ENCODE peak calls at places on chromosomes 13 and 19, in six cellular contexts. H is foreskin fibroblast, X is upper lobe of left lung, P is A549, Z is upper lobe of right lung, V is left ventricle myocardium inferior. W is an unnamed sample.

GRCh38 chr13:68190826-68191225 is 960.7 kb upstream of the PCDH9 start:
- DNase-seq in X (no peak), V (no peak), H (no peak), P (no peak), Z (no peak), W (no peak)

GRCh38 chr13:90070362-90070761 is 1277.1 kb upstream of the MIR17HG start:
- DNase-seq in X (no peak), Z (no peak), P (no peak), V (no peak), H (peak), W (no peak)

GRCh38 chr13:78830508-78830907 is 171.6 kb upstream of the OBI1 start:
- DNase-seq in V (no peak), H (no peak), Z (no peak), X (no peak), P (no peak), W (no peak)

GRCh38 chr13:75725784-75726183 is 89.7 kb downstream of the LMO7 start:
- DNase-seq in P (no peak), Z (no peak), H (no peak), V (no peak), X (no peak), W (no peak)

GRCh38 chr19:15836595-15837398 is 21.3 kb upstream of the OR10H1 start:
- DNase-seq in X (peak), V (peak), H (peak), Z (peak), P (peak), W (peak)

GRCh38 chr13:105426454-105426853 is 1109.0 kb downstream of the EFNB2 start:
- DNase-seq in H (no peak), X (no peak), P (no peak), V (no peak), Z (no peak), W (no peak)

GRCh38 chr19:9032136-9032626 is 22.0 kb upstream of the MUC16 start:
- DNase-seq in P (no peak), Z (no peak), X (no peak), V (no peak), H (no peak), W (no peak)

GRCh38 chr13:60765700-60766411 is 368.8 kb downstream of the TDRD3 start:
- DNase-seq in Z (no peak), H (no peak), V (no peak), P (no peak), X (peak), W (no peak)

GRCh38 chr13:71320452-71320851 is 546.6 kb downstream of the DACH1 start:
- DNase-seq in X (no peak), H (peak), V (no peak), Z (no peak), P (no peak), W (peak)

GRCh38 chr19:34332027-34332786 is 32.8 kb upstream of the GPI start:
- DNase-seq in V (no peak), X (no peak), P (no peak), H (peak), Z (no peak), W (no peak)

GRCh38 chr19:16876904-16877361 is 11.9 kb upstream of the F2RL3 start:
- DNase-seq in H (no peak), X (no peak), V (no peak), P (no peak), Z (no peak), W (no peak)

GRCh38 chr13:100301418-100301817 is 212.5 kb downstream of the PCCA start:
- DNase-seq in Z (no peak), H (no peak), X (no peak), P (no peak), V (no peak), W (no peak)

GRCh38 chr13:100521912-100522490 is 66.6 kb downstream of the GGACT start:
- DNase-seq in X (no peak), Z (no peak), P (no peak), H (no peak), V (no peak), W (no peak)

GRCh38 chr19:53394974-53395839 is at the start of gene ZNF765:
- DNase-seq in Z (peak), X (peak), P (peak), V (peak), H (peak), W (peak)

GRCh38 chr19:3179739-3180293 is 1.2 kb downstream of the S1PR4 start:
- DNase-seq in P (no peak), H (no peak), V (no peak), X (no peak), Z (no peak), W (no peak)

GRCh38 chr13:42078113-42078769 is 29.8 kb downstream of the DGKH start:
- DNase-seq in X (no peak), H (no peak), V (no peak), Z (no peak), P (no peak), W (peak)

GRCh38 chr19:49340069-49340864 is 5.1 kb downstream of the CD37 start:
- DNase-seq in X (peak), V (peak), P (no peak), H (peak), Z (peak), W (no peak)

GRCh38 chr13:75226755-75227435 is 255.1 kb downstream of the TBC1D4 start:
- DNase-seq in X (peak), P (no peak), Z (no peak), H (peak), V (no peak), W (no peak)

GRCh38 chr13:30892966-30893365 is 13.1 kb upstream of the MEDAG start:
- DNase-seq in V (no peak), H (peak), Z (no peak), X (no peak), P (peak), W (no peak)

GRCh38 chr13:100491164-100491847 is 97.3 kb downstream of the GGACT start:
- DNase-seq in H (peak), Z (no peak), P (no peak), V (peak), X (peak), W (no peak)

GRCh38 chr13:105655046-105655445 is 880.4 kb downstream of the EFNB2 start:
- DNase-seq in H (peak), X (no peak), P (no peak), V (no peak), Z (no peak), W (no peak)

GRCh38 chr19:42140125-42140754 is 8.0 kb upstream of the POU2F2 start:
- DNase-seq in H (peak), X (peak), V (peak), P (no peak), Z (peak), W (no peak)

GRCh38 chr19:16076958-16077611 is 790 bp downstream of the TPM4 start:
- DNase-seq in Z (peak), V (peak), H (peak), P (no peak), X (peak), W (no peak)

GRCh38 chr13:28357846-28358496 is 137.0 kb downstream of the FLT1 start:
- DNase-seq in P (no peak), H (no peak), V (no peak), X (no peak), Z (no peak), W (no peak)

GRCh38 chr13:106139407-106139806 is 396.1 kb downstream of the EFNB2 start:
- DNase-seq in Z (no peak), P (no peak), X (no peak), H (peak), V (no peak), W (no peak)

GRCh38 chr13:32989331-32989730 is 26.9 kb upstream of the KL start:
- DNase-seq in H (peak), P (no peak), Z (no peak), X (no peak), V (no peak), W (no peak)

GRCh38 chr19:32041681-32042292 is 303.6 kb upstream of the ZNF507 start:
- DNase-seq in V (peak), Z (peak), X (peak), P (peak), H (peak), W (no peak)

GRCh38 chr13:66415444-66415843 is 814.7 kb downstream of the PCDH9 start:
- DNase-seq in V (no peak), X (no peak), Z (no peak), P (no peak), H (no peak), W (no peak)

DNA sequence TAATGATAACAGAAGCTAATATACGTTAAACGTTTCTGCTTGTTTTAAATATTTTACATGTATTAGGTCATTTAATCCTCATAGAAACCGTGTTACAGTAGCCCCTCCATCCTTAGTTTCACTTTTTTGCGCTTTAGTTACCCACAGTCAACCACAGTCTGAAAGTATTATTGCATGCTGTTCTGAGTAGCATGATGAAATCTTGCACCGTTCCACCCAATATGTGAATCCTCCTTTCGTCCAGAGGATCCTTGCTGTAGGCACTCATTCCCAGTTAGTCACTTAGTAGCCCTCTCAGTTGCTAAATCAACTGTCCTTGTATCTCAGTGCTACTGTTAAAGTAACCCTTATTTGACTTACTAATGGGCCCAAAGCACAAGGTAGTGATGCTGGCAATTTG is 257.8 kb downstream of the ENOX1 start:
- DNase-seq in X (no peak), P (no peak), H (peak), V (no peak), Z (no peak), W (no peak)
- TF ChIP-seq CTCF in X (no peak), P (no peak), H (no peak), V (no peak), Z (no peak), W (no peak)

GRCh38 chr19:35931161-35931873 is 4.9 kb upstream of the LRFN3 start:
- DNase-seq in H (peak), P (peak), X (peak), V (peak), Z (peak), W (peak)
- H3K4me3 ChIP-seq in H (peak), P (peak), X (peak), V (peak), Z (peak), W (peak)

GRCh38 chr13:93776936-93777335 is 550.3 kb downstream of the GPC6 start:
- DNase-seq in V (no peak), X (no peak), Z (no peak), P (no peak), H (peak), W (no peak)

GRCh38 chr13:93777504-93777903 is 550.9 kb downstream of the GPC6 start:
- DNase-seq in Z (no peak), P (no peak), X (no peak), H (no peak), V (no peak), W (no peak)

GRCh38 chr13:93775027-93775426 is 548.4 kb downstream of the GPC6 start:
- DNase-seq in P (no peak), H (no peak), V (no peak), X (no peak), Z (no peak), W (no peak)

GRCh38 chr13:93775507-93776108 is 549.0 kb downstream of the GPC6 start:
- DNase-seq in P (no peak), Z (no peak), X (no peak), V (no peak), H (peak), W (no peak)

GRCh38 chr13:93778548-93778947 is 551.9 kb downstream of the GPC6 start:
- DNase-seq in X (no peak), Z (no peak), P (no peak), V (no peak), H (no peak), W (no peak)
- TF ChIP-seq CTCF in X (no peak), Z (no peak), P (no peak), V (no peak), H (no peak), W (no peak)

DNA sequence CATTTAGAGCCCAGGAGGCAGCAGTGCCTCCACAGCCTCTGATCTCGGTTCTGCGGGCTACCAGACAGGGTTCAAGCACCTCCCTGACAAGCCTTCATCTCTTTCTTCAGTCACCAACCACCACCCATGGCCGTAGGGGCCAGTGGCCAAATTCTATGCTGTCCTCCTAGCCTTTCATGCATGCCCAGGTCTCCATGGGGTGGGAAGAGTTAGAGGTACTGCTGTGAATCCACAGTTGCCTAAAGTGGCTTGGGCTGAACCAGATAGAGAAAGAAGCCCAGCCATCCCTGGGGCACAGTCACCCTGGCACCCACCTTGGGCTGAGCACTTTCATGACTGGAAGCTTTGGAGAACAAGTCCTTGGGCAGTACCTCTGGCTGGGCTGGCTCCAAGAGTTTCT is 97.4 kb downstream of the ZDHHC20 start:
- DNase-seq in X (no peak), V (no peak), Z (peak), H (no peak), P (no peak), W (no peak)
- H3K4me3 ChIP-seq in X (no peak), V (no peak), Z (no peak), H (no peak), P (no peak), W (no peak)

DNA sequence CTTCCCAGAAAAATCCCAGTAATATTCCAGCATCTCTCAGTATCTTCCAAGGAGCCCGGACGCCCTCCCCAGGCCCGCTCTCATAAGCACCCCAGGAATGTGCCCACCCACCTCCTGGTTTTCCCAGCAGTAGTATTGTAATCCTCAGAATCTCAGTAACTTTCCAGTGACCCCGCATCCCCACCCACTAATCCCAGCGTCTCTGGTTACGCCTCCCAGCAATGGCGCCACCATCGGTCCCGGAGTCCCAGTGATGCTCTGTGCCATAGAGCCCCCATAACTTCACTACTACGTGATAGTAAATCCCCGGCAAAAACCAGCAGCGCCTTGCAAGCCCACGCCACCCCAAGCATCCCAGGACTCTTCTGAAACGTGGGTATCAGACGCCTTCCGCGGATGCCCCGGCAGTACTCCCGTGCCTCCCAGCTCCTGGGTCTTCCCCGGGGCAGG is 961 bp upstream of the PNPLA6 start:
- DNase-seq in H (peak), P (peak), Z (no peak), V (peak), X (peak), W (peak)
- TF ChIP-seq CTCF in H (peak), P (peak), Z (no peak), V (no peak), X (no peak), W (peak)

DNA sequence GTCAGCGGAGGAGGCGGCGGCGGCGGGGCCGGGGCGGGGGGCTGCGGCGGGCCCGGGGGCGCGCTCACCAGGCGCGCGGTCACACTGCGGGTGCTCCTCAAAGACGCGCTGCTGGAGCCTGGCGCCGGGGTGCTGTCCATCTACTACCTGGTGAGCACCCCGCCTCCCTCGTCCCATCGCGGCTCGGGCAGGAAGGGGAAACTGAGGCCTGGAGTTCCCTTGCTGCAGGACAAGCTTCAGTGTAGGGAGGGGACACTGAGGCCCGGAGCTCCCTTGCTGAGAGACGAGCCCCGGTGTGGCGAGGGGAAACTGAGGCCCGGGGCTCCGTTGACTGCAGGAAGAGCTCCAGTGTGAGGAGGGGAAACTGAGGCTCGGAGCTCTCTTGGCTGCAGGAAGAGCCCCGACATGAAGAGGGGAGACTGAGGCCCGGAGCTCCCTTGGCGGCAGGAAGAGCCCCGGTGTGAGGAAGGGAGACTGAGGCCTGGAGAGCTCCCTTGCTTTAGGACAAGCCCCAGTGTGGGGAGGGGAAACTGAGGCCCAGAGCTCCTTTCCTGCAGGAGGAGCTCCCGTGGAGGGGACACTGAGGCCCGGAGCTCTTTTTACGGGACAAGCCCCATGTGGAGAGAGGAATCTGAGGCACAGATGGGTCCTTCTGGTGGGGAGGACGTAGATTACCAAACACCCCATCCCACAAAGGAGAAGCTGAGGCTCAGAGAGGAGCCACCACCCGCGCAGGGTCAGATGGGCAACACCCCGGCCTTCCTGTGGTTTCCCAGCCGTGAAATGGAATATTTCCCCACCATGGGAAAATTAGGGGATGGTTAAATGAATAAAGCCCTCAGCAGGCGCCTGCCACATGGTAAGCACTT is 717 bp downstream of the MPND start:
- DNase-seq in X (no peak), P (no peak), H (peak), V (no peak), Z (no peak), W (no peak)
- H3K4me3 ChIP-seq in X (peak), P (peak), H (peak), V (peak), Z (peak), W (peak)

DNA sequence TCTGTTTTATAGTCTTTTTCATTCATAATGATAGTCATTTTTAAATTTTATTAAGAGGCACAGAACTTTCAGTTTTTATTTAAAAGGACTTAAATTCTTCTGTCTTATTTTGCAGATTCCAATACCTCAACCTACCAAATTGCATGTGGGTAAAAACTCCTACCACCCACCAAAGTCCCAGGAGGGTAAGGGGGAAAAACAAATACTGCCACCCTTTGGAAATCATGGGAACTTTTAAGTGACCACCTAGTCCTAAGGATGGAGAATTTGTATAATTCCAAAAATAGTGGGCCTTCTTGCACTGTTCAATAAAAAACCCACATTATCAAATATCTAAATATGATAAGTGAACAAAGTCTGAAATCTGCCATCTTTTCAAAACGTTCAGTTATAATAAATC is 9.7 kb downstream of the SUPT20H start:
- DNase-seq in H (no peak), X (no peak), V (no peak), Z (no peak), P (no peak), W (no peak)
- TF ChIP-seq CTCF in H (no peak), X (no peak), V (no peak), Z (no peak), P (no peak), W (no peak)

DNA sequence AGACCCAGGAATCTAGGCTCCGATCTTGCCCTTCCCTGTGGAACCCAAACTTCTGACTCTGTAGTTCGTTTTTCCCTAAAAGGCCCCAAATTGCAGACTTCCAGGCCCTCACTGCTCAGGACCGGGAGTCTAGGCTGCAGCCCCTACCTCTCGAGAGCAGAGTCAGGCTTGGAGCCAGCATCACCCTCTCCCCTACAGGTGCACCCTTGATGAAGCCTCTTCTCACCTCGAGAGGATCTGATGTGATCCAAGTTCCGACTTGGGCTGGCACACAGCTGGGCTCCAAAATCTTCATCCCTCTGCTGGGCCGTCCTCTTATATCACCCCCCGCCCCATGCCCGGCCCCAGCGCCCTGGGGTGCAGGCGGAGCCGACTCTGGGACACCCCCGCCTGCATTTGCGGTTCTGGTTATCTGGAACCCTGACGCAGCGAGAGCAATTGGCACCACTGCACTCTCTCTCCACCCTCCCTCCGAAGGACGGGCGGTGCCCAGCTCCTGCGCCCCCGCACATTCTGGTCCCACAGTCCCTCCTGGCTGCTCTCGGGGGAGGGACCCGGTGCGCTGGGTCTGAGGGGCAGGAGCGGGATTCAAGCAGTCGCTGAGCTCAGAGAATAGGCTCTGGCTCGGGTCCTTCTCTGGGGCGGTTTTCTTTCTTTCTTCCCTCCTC is at the start of gene KLK7:
- DNase-seq in H (no peak), Z (no peak), P (no peak), V (no peak), X (no peak), W (no peak)
- H3K4me3 ChIP-seq in H (no peak), Z (no peak), P (no peak), V (no peak), X (no peak), W (no peak)

DNA sequence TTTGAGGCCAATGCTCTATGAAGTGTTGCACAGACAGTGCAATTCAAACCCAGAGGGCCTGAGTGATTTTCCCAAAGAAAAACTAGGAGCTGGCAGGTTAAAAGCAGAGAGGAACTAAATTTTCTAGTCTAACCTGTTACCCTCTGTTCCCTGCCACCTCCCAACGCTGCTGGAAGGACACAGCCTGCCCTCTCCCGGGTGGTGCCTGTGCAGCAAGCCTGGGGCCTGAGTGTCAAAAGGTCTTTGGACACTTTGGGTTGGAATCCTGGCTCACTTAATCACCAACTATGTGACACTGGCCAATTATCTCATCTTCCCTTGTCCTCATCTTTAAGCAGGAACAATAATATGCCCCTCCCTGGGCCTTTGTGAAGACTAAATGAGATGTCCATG is 58.3 kb upstream of the WASF3 start:
- DNase-seq in P (no peak), V (no peak), X (no peak), H (no peak), Z (no peak), W (no peak)
- TF ChIP-seq CTCF in P (no peak), V (no peak), X (no peak), H (no peak), Z (no peak), W (no peak)

GRCh38 chr19:10780368-10780767 is 55.6 kb downstream of the TMED1 start:
- DNase-seq in Z (no peak), P (no peak), H (peak), X (peak), V (no peak), W (no peak)
- H3K4me3 ChIP-seq in Z (no peak), P (no peak), H (no peak), X (no peak), V (no peak), W (no peak)

W was measured in HFF-Myc.